ENCODE peak calls at places on chromosomes 1 and 21, in six cellular contexts. Q, O, K, N, P and H are unnamed samples.

GRCh38 chr21:42609806-42610205 is 43.6 kb upstream of the PDE9A start:
- DNase-seq in Q (no peak), O (no peak), K (no peak), N (peak), P (no peak), H (no peak)

GRCh38 chr1:14809186-14809981 is 210.9 kb downstream of the KAZN start:
- DNase-seq in Q (no peak), O (no peak), K (no peak), N (no peak), P (no peak), H (no peak)

GRCh38 chr1:38014724-38015424 is 2.3 kb downstream of the UTP11 start:
- DNase-seq in Q (no peak), O (no peak), K (no peak), N (no peak), P (no peak), H (no peak)

GRCh38 chr1:44220001-44220751 is 6.9 kb downstream of the DMAP1 start:
- DNase-seq in Q (no peak), O (no peak), K (no peak), N (no peak), P (peak), H (no peak)

GRCh38 chr1:53266038-53266437 is 27.7 kb upstream of the MAGOH start:
- DNase-seq in Q (no peak), O (no peak), K (no peak), N (no peak), P (no peak), H (no peak)

GRCh38 chr21:42455196-42455595 is 40.8 kb downstream of the RSPH1 start:
- DNase-seq in Q (no peak), O (no peak), K (no peak), N (no peak), P (no peak), H (no peak)

GRCh38 chr1:223102797-223103533 is 40.1 kb downstream of the TLR5 start:
- DNase-seq in Q (no peak), O (no peak), K (no peak), N (no peak), P (no peak), H (no peak)

GRCh38 chr1:67060811-67061218 is 6.9 kb upstream of the SLC35D1 start:
- DNase-seq in Q (no peak), O (no peak), K (no peak), N (no peak), P (peak), H (no peak)

GRCh38 chr1:21843208-21843607 is 31.1 kb downstream of the LDLRAD2 start:
- DNase-seq in Q (no peak), O (no peak), K (no peak), N (no peak), P (no peak), H (no peak)

GRCh38 chr1:3708696-3709246 is 43.5 kb upstream of the CCDC27 start:
- DNase-seq in Q (no peak), O (no peak), K (no peak), N (no peak), P (no peak), H (no peak)

GRCh38 chr21:46181436-46181835 is 2.8 kb downstream of the SPATC1L start:
- DNase-seq in Q (no peak), O (no peak), K (no peak), N (no peak), P (no peak), H (no peak)

GRCh38 chr1:234102591-234102990 is 198.1 kb downstream of the SLC35F3 start:
- DNase-seq in Q (no peak), O (no peak), K (no peak), N (no peak), P (no peak), H (no peak)

GRCh38 chr1:70134148-70134547 is 71.2 kb downstream of the LRRC40 start:
- DNase-seq in Q (no peak), O (no peak), K (no peak), N (no peak), P (peak), H (no peak)

GRCh38 chr1:178134061-178134460 is 40.2 kb downstream of the RASAL2 start:
- DNase-seq in Q (no peak), O (no peak), K (no peak), N (no peak), P (peak), H (no peak)

GRCh38 chr1:11078631-11079030 is 18.8 kb upstream of the SRM start:
- DNase-seq in Q (no peak), O (no peak), K (no peak), N (no peak), P (peak), H (no peak)

GRCh38 chr21:37257967-37258877 is 8.9 kb downstream of the VPS26C start:
- DNase-seq in Q (no peak), O (peak), K (peak), N (peak), P (peak), H (peak)

GRCh38 chr1:108913105-108913948 is 36.5 kb downstream of the GPSM2 start:
- DNase-seq in Q (no peak), O (no peak), K (no peak), N (no peak), P (no peak), H (no peak)

GRCh38 chr1:198186916-198187580 is 30.2 kb downstream of the NEK7 start:
- DNase-seq in Q (no peak), O (no peak), K (no peak), N (no peak), P (peak), H (no peak)

GRCh38 chr1:99119193-99119592 is 114.5 kb upstream of the PLPPR5 start:
- DNase-seq in Q (no peak), O (no peak), K (no peak), N (no peak), P (peak), H (no peak)

GRCh38 chr1:157289001-157289400 is 150.8 kb upstream of the ETV3 start:
- DNase-seq in Q (no peak), O (no peak), K (no peak), N (no peak), P (no peak), H (no peak)

GRCh38 chr1:240021709-240022108 is 70.0 kb upstream of the FMN2 start:
- DNase-seq in Q (no peak), O (no peak), K (no peak), N (no peak), P (no peak), H (no peak)

GRCh38 chr1:151325646-151326429 is 1.4 kb downstream of the PI4KB start:
- DNase-seq in Q (no peak), O (no peak), K (no peak), N (no peak), P (peak), H (no peak)

GRCh38 chr1:43348343-43348808 is 10.4 kb upstream of the CDC20 start:
- DNase-seq in Q (no peak), O (no peak), K (no peak), N (no peak), P (no peak), H (no peak)

GRCh38 chr1:54834007-54834541 is 33.0 kb upstream of the TTC22 start:
- DNase-seq in Q (no peak), O (no peak), K (no peak), N (no peak), P (peak), H (no peak)

GRCh38 chr1:183032122-183032921 is 9.1 kb downstream of the LAMC1 start:
- DNase-seq in Q (no peak), O (no peak), K (no peak), N (no peak), P (peak), H (no peak)

GRCh38 chr1:31510853-31511789 is 65.2 kb upstream of the TINAGL1 start:
- DNase-seq in Q (no peak), O (no peak), K (no peak), N (no peak), P (no peak), H (no peak)

GRCh38 chr1:203626910-203627246 is 246 bp downstream of the ATP2B4 start:
- DNase-seq in Q (no peak), O (no peak), K (no peak), N (no peak), P (no peak), H (no peak)

GRCh38 chr1:62337785-62338631 is 18.8 kb upstream of the KANK4 start:
- DNase-seq in Q (no peak), O (no peak), K (no peak), N (no peak), P (peak), H (no peak)

GRCh38 chr1:173551699-173552098 is 51.2 kb downstream of the SLC9C2 start:
- DNase-seq in Q (no peak), O (no peak), K (no peak), N (no peak), P (no peak), H (no peak)

GRCh38 chr1:215143497-215143896 is 61.0 kb downstream of the KCNK2 start:
- DNase-seq in Q (no peak), O (no peak), K (no peak), N (no peak), P (no peak), H (no peak)

GRCh38 chr1:230833511-230833910 is 34.8 kb downstream of the C1orf198 start:
- DNase-seq in Q (no peak), O (no peak), K (no peak), N (no peak), P (no peak), H (no peak)

GRCh38 chr1:175812936-175813335 is 69.5 kb upstream of the TNR start:
- DNase-seq in Q (no peak), O (no peak), K (no peak), N (no peak), P (no peak), H (no peak)

GRCh38 chr1:195637474-195637873 is 970.8 kb downstream of the KCNT2 start:
- DNase-seq in Q (no peak), O (no peak), K (no peak), N (no peak), P (no peak), H (no peak)

GRCh38 chr1:163300569-163300968 is 21.2 kb upstream of the NUF2 start:
- DNase-seq in Q (no peak), O (no peak), K (no peak), N (no peak), P (no peak), H (no peak)